ENCODE peak calls at places on chromosomes 16 and 17, in five cellular contexts. Z is Jurkat, Clone E6-1; Q is fibroblast of pulmonary artery; S is IMR-90; D is cardiac fibroblast. W is an unnamed sample.

GRCh38 chr16:86537486-86537885 is 17.5 kb downstream of the MTHFSD start:
- DNase-seq in Q (no peak), D (no peak), S (no peak), Z (no peak), W (no peak)

GRCh38 chr17:51869387-51869786 is 289.1 kb downstream of the CA10 start:
- DNase-seq in Z (peak; percentile 45), D (peak; percentile 19), S (no peak), Q (peak; percentile 12), W (no peak)

GRCh38 chr16:69613283-69614154 is 47.8 kb downstream of the NFAT5 start:
- DNase-seq in D (peak; percentile 65), Z (no peak), S (peak; percentile 56), Q (peak; percentile 48), W (peak; percentile 11)

GRCh38 chr17:43714338-43715149 is 44.0 kb downstream of the SOST start:
- DNase-seq in Q (peak; percentile 29), S (peak; percentile 53), D (peak; percentile 51), Z (no peak), W (no peak)

GRCh38 chr17:740240-741055 is 8.1 kb downstream of the TLCD3A start:
- DNase-seq in Q (no peak), Z (no peak), D (no peak), S (no peak), W (no peak)

GRCh38 chr17:65472602-65473001 is 88.8 kb downstream of the AXIN2 start:
- DNase-seq in S (no peak), Z (no peak), Q (peak; percentile 80), D (peak; percentile 76), W (peak; percentile 4)

GRCh38 chr17:55283256-55283965 is 18.7 kb downstream of the HLF start:
- DNase-seq in S (no peak), Z (no peak), D (no peak), Q (no peak), W (no peak)

GRCh38 chr16:11255737-11256656 is at the start of gene SOCS1:
- DNase-seq in S (peak; percentile 84), D (peak; percentile 85), Z (peak; percentile 66), Q (peak; percentile 90), W (peak; percentile 45)

GRCh38 chr16:75732871-75733270 is 6.6 kb upstream of the CPHXL start:
- DNase-seq in S (no peak), D (no peak), Z (no peak), Q (no peak), W (no peak)

GRCh38 chr16:85176541-85177447 is 64.5 kb upstream of the CIBAR2 start:
- DNase-seq in Q (no peak), D (no peak), Z (peak; percentile 11), S (peak; percentile 52), W (peak; percentile 41)

GRCh38 chr17:9802294-9802693 is 10.9 kb upstream of the DHRS7C start:
- DNase-seq in Q (no peak), D (no peak), S (no peak), Z (no peak), W (no peak)

GRCh38 chr17:74431568-74432483 is at the start of gene GPRC5C:
- DNase-seq in D (no peak), Z (no peak), S (no peak), Q (peak; percentile 64), W (no peak)

DNA sequence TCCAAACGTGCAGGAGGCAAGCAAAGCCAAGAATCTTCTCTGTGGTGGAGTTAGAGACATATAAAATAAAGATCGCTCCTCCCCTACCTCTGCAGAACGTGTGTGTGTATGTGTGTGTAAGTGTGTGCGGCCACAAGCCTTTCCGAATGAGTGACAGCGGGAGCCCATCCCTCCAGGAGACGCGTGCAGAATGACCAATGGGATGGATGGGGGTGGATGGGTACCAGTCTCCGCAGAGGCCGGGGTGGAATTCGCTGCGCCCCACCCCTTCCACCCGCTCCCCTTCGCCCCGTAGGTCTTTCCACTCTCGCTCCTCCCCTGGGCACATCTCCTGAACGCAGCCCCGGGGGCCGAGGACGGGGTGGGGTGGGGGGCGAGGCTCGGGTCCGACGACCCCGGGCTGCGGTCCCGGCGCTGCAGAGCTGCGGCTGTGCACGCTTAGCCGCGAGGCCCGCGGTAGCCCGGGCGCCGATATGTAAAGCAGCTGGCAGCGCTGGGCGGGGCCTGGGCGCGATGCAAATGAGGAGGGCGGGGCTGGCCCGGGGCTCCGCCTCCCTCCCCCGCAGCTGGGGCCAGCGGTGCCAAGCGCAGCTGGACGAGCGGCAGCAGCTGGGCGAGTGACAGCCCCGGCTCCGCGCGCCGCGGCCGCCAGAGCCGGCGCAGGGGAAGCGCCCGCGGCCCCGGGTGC is at the start of gene PRKCB:
- DNase-seq in S (peak; percentile 14), Z (peak; percentile 79), Q (peak; percentile 31), D (peak; percentile 9), W (no peak)
- H3K4me3 ChIP-seq in S (no peak within 1 kb of the TSS), Z (peak within 1 kb of the TSS; percentile 57), Q (no peak within 1 kb of the TSS), D (no peak within 1 kb of the TSS), W (peak within 1 kb of the TSS; percentile 31)

GRCh38 chr17:40884708-40885512 is at the start of gene KRT20:
- DNase-seq in Q (no peak), S (no peak), D (no peak), Z (peak; percentile 16), W (no peak)
- H3K4me3 ChIP-seq in Q (no peak within 1 kb of the TSS), S (no peak within 1 kb of the TSS), D (no peak within 1 kb of the TSS), Z (no peak within 1 kb of the TSS), W (no peak within 1 kb of the TSS)

GRCh38 chr16:83998091-83998490 is 30.0 kb downstream of the NECAB2 start:
- DNase-seq in D (no peak), Q (no peak), S (no peak), Z (no peak), W (no peak)
- H3K4me3 ChIP-seq in D (no peak overlapping the region), Q (no peak overlapping the region), S (no peak overlapping the region), Z (no peak overlapping the region), W (no peak overlapping the region)

GRCh38 chr17:48053758-48054237 is 5.6 kb downstream of the NFE2L1 start:
- DNase-seq in Q (no peak), Z (no peak), D (no peak), S (no peak), W (no peak)

GRCh38 chr17:48056246-48056745 is 8.1 kb downstream of the NFE2L1 start:
- DNase-seq in Q (no peak), S (no peak), Z (no peak), D (no peak), W (no peak)

GRCh38 chr17:48054238-48055185 is 6.4 kb downstream of the NFE2L1 start:
- DNase-seq in D (peak; percentile 76), Z (no peak), S (peak; percentile 60), Q (peak; percentile 82), W (peak; percentile 73)

GRCh38 chr17:48056879-48057278 is 8.7 kb downstream of the NFE2L1 start:
- DNase-seq in Z (no peak), Q (no peak), D (no peak), S (no peak), W (no peak)

GRCh38 chr17:48055531-48056245 is 7.5 kb downstream of the NFE2L1 start:
- DNase-seq in S (peak; percentile 92), D (peak; percentile 92), Q (peak; percentile 90), Z (no peak), W (peak; percentile 74)
- H3K4me3 ChIP-seq in S (no peak overlapping the region), D (no peak overlapping the region), Q (peak overlapping the region; percentile 91), Z (no peak overlapping the region), W (peak overlapping the region; percentile 46)

DNA sequence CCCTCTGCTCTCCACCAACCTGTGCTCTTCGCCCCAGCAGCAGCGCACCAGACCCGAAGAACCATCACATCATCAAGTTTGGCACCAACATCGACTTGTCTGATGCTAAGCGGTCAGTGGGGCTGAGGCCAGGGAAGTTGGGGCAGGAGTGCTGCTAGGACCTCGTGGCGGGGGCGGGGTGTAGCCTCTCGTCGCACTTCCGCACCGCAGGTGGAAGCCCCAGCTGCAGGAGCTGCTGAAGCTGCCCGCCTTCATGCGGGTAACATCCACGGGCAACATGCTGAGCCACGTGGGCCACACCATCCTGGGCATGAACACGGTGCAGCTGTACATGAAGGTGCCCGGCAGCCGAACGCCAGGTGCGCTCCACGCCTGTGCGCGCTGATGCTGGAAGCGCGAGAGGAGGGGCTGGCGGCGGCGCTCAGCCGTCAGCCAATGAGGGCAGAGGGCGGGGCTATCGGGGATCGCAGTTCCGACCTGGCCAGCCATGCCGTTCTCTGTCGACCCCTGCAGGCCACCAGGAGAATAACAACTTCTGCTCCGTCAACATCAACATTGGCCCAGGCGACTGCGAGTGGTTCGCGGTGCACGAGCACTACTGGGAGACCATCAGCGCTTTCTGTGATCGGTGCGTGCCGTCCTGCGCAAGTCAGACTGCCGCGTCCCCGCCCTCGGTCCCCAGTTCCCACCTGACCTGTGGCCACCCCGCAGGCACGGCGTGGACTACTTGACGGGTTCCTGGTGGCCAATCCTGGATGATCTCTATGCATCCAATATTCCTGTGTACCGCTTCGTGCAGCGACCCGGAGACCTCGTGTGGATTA is 3.2 kb upstream of the TMEM88 start:
- DNase-seq in Z (peak; percentile 89), S (peak; percentile 81), D (peak; percentile 87), Q (peak; percentile 89), W (no peak)
- H3K4me3 ChIP-seq in Z (peak overlapping the region; percentile 36), S (no peak overlapping the region), D (no peak overlapping the region), Q (no peak overlapping the region), W (no peak overlapping the region)

W was measured in skeletal muscle cell.